ENCODE peak calls at places on chromosome 1, in four cellular contexts. W, K, B and Z are unnamed samples.

GRCh38 chr1:230834292-230834691 is 34.0 kb downstream of the C1orf198 start:
- DNase-seq in W (no peak), K (no peak), B (no peak), Z (no peak)

GRCh38 chr1:7535934-7536878 is 234.9 kb upstream of the VAMP3 start:
- DNase-seq in W (no peak), K (no peak), B (no peak), Z (no peak)

GRCh38 chr1:41639332-41639936 is 155.0 kb upstream of the EDN2 start:
- DNase-seq in W (no peak), K (peak; percentile 47), B (no peak), Z (no peak)

GRCh38 chr1:119160851-119161250 is 20.4 kb upstream of the WARS2 start:
- DNase-seq in W (no peak), K (peak; percentile 89), B (no peak), Z (no peak)

GRCh38 chr1:20494609-20495311 is 8.8 kb upstream of the CAMK2N1 start:
- DNase-seq in W (no peak), K (peak; percentile 86), B (no peak), Z (no peak)

GRCh38 chr1:6490181-6491075 is 1.0 kb downstream of the PLEKHG5 start:
- DNase-seq in W (peak; percentile 15), K (peak; percentile 76), B (peak; percentile 81), Z (no peak)

GRCh38 chr1:154741747-154742495 is 128.2 kb downstream of the KCNN3 start:
- DNase-seq in W (no peak), K (peak; percentile 45), B (no peak), Z (no peak)

GRCh38 chr1:171909711-171910110 is 68.4 kb downstream of the DNM3 start:
- DNase-seq in W (no peak), K (no peak), B (no peak), Z (peak; percentile 42)